ENCODE peak calls at places on chromosomes 7 and 10, in five cellular contexts. I, O, R, E and X are unnamed samples.
A peak's percentile ranks its signal among the peaks of the same experiment; 100 is the strongest.

GRCh38 chr10:119706521-119707278 is 19.1 kb upstream of the INPP5F start:
- DNase-seq in I (no peak), O (no peak), R (no peak), E (no peak), X (no peak)

GRCh38 chr10:43196981-43197833 is 59.0 kb downstream of the CSGALNACT2 start:
- DNase-seq in I (no peak), O (no peak), R (no peak), E (peak; percentile 8), X (no peak)

GRCh38 chr7:50312176-50312575 is 7.7 kb downstream of the IKZF1 start:
- DNase-seq in I (no peak), O (no peak), R (no peak), E (no peak), X (no peak)

GRCh38 chr7:38211940-38212339 is 33.9 kb downstream of the STARD3NL start:
- DNase-seq in I (no peak), O (peak; percentile 57), R (no peak), E (no peak), X (no peak)

GRCh38 chr7:73850781-73851207 is 8.5 kb upstream of the METTL27 start:
- DNase-seq in I (no peak), O (no peak), R (no peak), E (no peak), X (no peak)

GRCh38 chr7:43535031-43535451 is 47.9 kb upstream of the STK17A start:
- DNase-seq in I (no peak), O (no peak), R (no peak), E (no peak), X (no peak)

GRCh38 chr7:74507538-74508319 is 54.0 kb downstream of the GTF2IRD1 start:
- DNase-seq in I (no peak), O (no peak), R (no peak), E (no peak), X (no peak)

GRCh38 chr10:1559731-1560130 is 177.6 kb downstream of the ADARB2 start:
- DNase-seq in I (no peak), O (no peak), R (no peak), E (no peak), X (no peak)

GRCh38 chr7:37656913-37657530 is 26.5 kb upstream of the GPR141 start:
- DNase-seq in I (no peak), O (no peak), R (no peak), E (no peak), X (no peak)

GRCh38 chr7:75638607-75639070 is 100.1 kb downstream of the HIP1 start:
- DNase-seq in I (peak; percentile 47), O (no peak), R (no peak), E (no peak), X (peak; percentile 54)

GRCh38 chr10:124182088-124182541 is 88.7 kb upstream of the CHST15 start:
- DNase-seq in I (no peak), O (no peak), R (no peak), E (no peak), X (no peak)

GRCh38 chr7:159017210-159017609 is 127.5 kb downstream of the VIPR2 start:
- DNase-seq in I (no peak), O (no peak), R (no peak), E (no peak), X (no peak)

GRCh38 chr10:50600831-50601466 is 22.8 kb downstream of the SGMS1 start:
- DNase-seq in I (no peak), O (no peak), R (no peak), E (no peak), X (no peak)

GRCh38 chr7:138245682-138246081 is 169.4 kb downstream of the AKR1D1 start:
- DNase-seq in I (no peak), O (no peak), R (no peak), E (no peak), X (no peak)

GRCh38 chr10:13340626-13341370 is 7.3 kb downstream of the SEPHS1 start:
- DNase-seq in I (no peak), O (no peak), R (no peak), E (peak; percentile 39), X (no peak)

GRCh38 chr7:73831656-73832579 is 1.1 kb downstream of the CLDN4 start:
- DNase-seq in I (peak; percentile 83), O (no peak), R (no peak), E (no peak), X (peak; percentile 82)